ENCODE peak calls at places on chromosomes 11 and 22, in nine cellular contexts. M is CD8-positive, alpha-beta T cell; S is naive thymus-derived CD4-positive, alpha-beta T cell; Z is C1 segment of cervical spinal cord; Y is amniotic stem cell; V is endothelial cell; K is stimulated activated effector memory CD8-positive, alpha-beta T cell treated with anti-CD3 and anti-CD28 coated beads, Interleukin-12 subunit alpha, Interleukin-12 subunit beta, amount 100 ng/mL, for 72 hours; U is stimulated activated CD4-positive, alpha-beta T cell treated with anti-CD3 and anti-CD28 coated beads, Interleukin-12 subunit alpha, Interleukin-12 subunit beta, amount 100 ng/mL, for 24 hours; F is bronchial epithelial cell. E is an unnamed sample.
A peak's percentile ranks its signal among the peaks of the same experiment; 100 is the strongest.

GRCh38 chr22:38412435-38413084 is 42.4 kb downstream of the KCNJ4 start:
- DNase-seq in Y (no peak), F (no peak), Z (no peak), K (peak; percentile 65), S (no peak), U (no peak), V (no peak), M (no peak), E (no peak)

GRCh38 chr11:6219359-6219758 is 14.0 kb downstream of the C11orf42 start:
- DNase-seq in K (no peak), Y (peak; percentile 81), U (no peak), M (no peak), V (peak; percentile 15), Z (no peak), F (peak; percentile 94), S (no peak), E (no peak)

GRCh38 chr22:36329217-36330078 is 58.3 kb downstream of the MYH9 start:
- DNase-seq in M (peak; percentile 90), S (peak; percentile 72), Y (peak; percentile 78), U (peak; percentile 65), V (peak; percentile 76), Z (no peak), K (peak; percentile 56), F (peak; percentile 99), E (peak; percentile 76)

GRCh38 chr11:133597236-133597635 is 64.9 kb upstream of the OPCML start:
- DNase-seq in Z (no peak), V (no peak), F (no peak), K (no peak), S (no peak), Y (no peak), U (no peak), M (no peak), E (no peak)

GRCh38 chr11:22703561-22703960 is 37.1 kb downstream of the GAS2 start:
- DNase-seq in Y (no peak), U (no peak), M (no peak), V (no peak), Z (no peak), F (peak; percentile 38), S (no peak), K (no peak), E (no peak)

GRCh38 chr11:1482581-1483444 is 3.8 kb downstream of the MOB2 start:
- DNase-seq in V (no peak), Z (no peak), Y (no peak), U (no peak), M (no peak), F (no peak), S (no peak), K (no peak), E (no peak)

GRCh38 chr11:109033627-109034340 is 368.9 kb downstream of the DDX10 start:
- DNase-seq in U (no peak), K (no peak), Z (no peak), V (no peak), M (no peak), S (no peak), Y (peak; percentile 61), F (peak; percentile 84), E (no peak)

GRCh38 chr22:27850000-27850465 is 48.5 kb upstream of the MN1 start:
- DNase-seq in F (no peak), V (no peak), Y (no peak), M (no peak), U (no peak), Z (no peak), K (no peak), S (no peak), E (no peak)

GRCh38 chr11:69417211-69418085 is 64.0 kb upstream of the LINC01488 start:
- DNase-seq in Z (no peak), M (no peak), U (no peak), K (no peak), F (no peak), Y (no peak), S (no peak), V (no peak), E (no peak)

GRCh38 chr11:77557553-77557952 is 32.2 kb upstream of the AQP11 start:
- DNase-seq in Y (no peak), M (no peak), Z (no peak), V (peak; percentile 31), K (no peak), F (peak; percentile 10), S (no peak), U (no peak), E (no peak)

GRCh38 chr22:41062146-41062545 is 30.2 kb upstream of the EP300 start:
- DNase-seq in K (no peak), F (no peak), M (no peak), S (no peak), V (no peak), U (no peak), Z (no peak), Y (no peak), E (no peak)

GRCh38 chr11:117996058-117996457 is 9.9 kb downstream of the IL10RA start:
- DNase-seq in Z (no peak), U (no peak), F (no peak), V (no peak), S (no peak), Y (no peak), K (no peak), M (no peak), E (no peak)

GRCh38 chr11:86735462-86736302 is 63.3 kb upstream of the ME3 start:
- DNase-seq in F (peak; percentile 74), M (no peak), Z (no peak), Y (peak; percentile 36), K (no peak), S (no peak), V (no peak), U (no peak), E (no peak)

GRCh38 chr11:91730071-91730470 is 494.5 kb upstream of the FAT3 start:
- DNase-seq in Y (no peak), M (no peak), U (no peak), S (no peak), F (no peak), K (no peak), V (no peak), Z (no peak), E (no peak)

GRCh38 chr11:8070417-8071101 is 10.5 kb upstream of the TUB start:
- DNase-seq in V (no peak), Y (peak; percentile 15), U (no peak), M (no peak), F (peak; percentile 34), Z (no peak), K (no peak), S (no peak), E (no peak)

GRCh38 chr11:13355191-13355590 is 77.6 kb downstream of the BMAL1 start:
- DNase-seq in V (no peak), F (no peak), Z (no peak), M (no peak), K (no peak), U (no peak), S (no peak), Y (no peak), E (no peak)

GRCh38 chr11:120130176-120130980 is 7.5 kb downstream of the TRIM29 start:
- DNase-seq in V (no peak), Z (no peak), S (no peak), M (no peak), Y (no peak), U (no peak), F (no peak), K (no peak), E (peak; percentile 45)

GRCh38 chr11:130194241-130195023 is 34.9 kb downstream of the ST14 start:
- DNase-seq in S (no peak), F (no peak), K (no peak), V (no peak), Z (no peak), Y (no peak), M (no peak), U (no peak), E (no peak)

GRCh38 chr22:37199103-37199838 is 11.2 kb upstream of the C1QTNF6 start:
- DNase-seq in M (peak; percentile 96), U (peak; percentile 100), Z (peak; percentile 97), Y (peak; percentile 96), V (peak; percentile 100), K (peak; percentile 100), F (peak; percentile 91), S (peak; percentile 94), E (peak; percentile 100)

GRCh38 chr11:11072067-11072466 is 214.2 kb upstream of the ZBED5 start:
- DNase-seq in Z (no peak), V (no peak), S (no peak), F (peak; percentile 71), M (no peak), U (no peak), Y (no peak), K (no peak), E (no peak)

GRCh38 chr11:104254347-104254746 is 90.4 kb upstream of the PDGFD start:
- DNase-seq in Y (peak; percentile 7), V (peak; percentile 77), S (no peak), U (no peak), K (no peak), F (peak; percentile 48), M (no peak), Z (no peak), E (no peak)

GRCh38 chr22:48936391-48936790 is 891.3 kb downstream of the BRD1 start:
- DNase-seq in U (no peak), Z (no peak), Y (no peak), S (no peak), K (no peak), M (no peak), F (no peak), V (no peak), E (no peak)

GRCh38 chr11:111231836-111232235 is 13.7 kb upstream of the POU2AF2 start:
- DNase-seq in M (no peak), S (no peak), Y (no peak), U (no peak), F (no peak), V (no peak), K (no peak), Z (no peak), E (no peak)

GRCh38 chr11:46285594-46286033 is 8.2 kb downstream of the CREB3L1 start:
- DNase-seq in Y (no peak), Z (no peak), V (no peak), K (no peak), U (no peak), S (no peak), M (no peak), F (no peak), E (no peak)

GRCh38 chr11:78645226-78646202 is 70.8 kb upstream of the NARS2 start:
- DNase-seq in U (peak; percentile 23), S (no peak), K (peak; percentile 53), Y (peak; percentile 20), Z (peak; percentile 36), V (peak; percentile 80), F (peak; percentile 91), M (peak; percentile 35), E (peak; percentile 56)

GRCh38 chr11:66371627-66372415 is at the start of gene SLC29A2:
- DNase-seq in Y (no peak), S (peak; percentile 83), Z (no peak), F (peak; percentile 49), M (peak; percentile 84), K (peak; percentile 60), V (peak; percentile 64), U (peak; percentile 52), E (peak; percentile 90)

GRCh38 chr11:59010693-59011092 is 71.4 kb downstream of the GLYATL1 start:
- DNase-seq in Z (no peak), U (no peak), F (no peak), V (no peak), S (no peak), Y (no peak), K (no peak), M (no peak), E (no peak)

GRCh38 chr11:110075087-110075821 is 17.9 kb upstream of the ZC3H12C start:
- DNase-seq in Y (no peak), U (no peak), F (no peak), K (no peak), S (no peak), V (no peak), Z (no peak), M (no peak), E (peak; percentile 55)

GRCh38 chr11:11420512-11420911 is 67.5 kb upstream of the CSNK2A3 start:
- DNase-seq in F (no peak), U (no peak), K (no peak), Y (no peak), S (no peak), V (no peak), Z (no peak), M (no peak), E (no peak)

GRCh38 chr11:70717961-70718595 is 319.7 kb downstream of the CTTN start:
- DNase-seq in U (no peak), F (no peak), S (no peak), M (no peak), V (no peak), Y (no peak), K (no peak), Z (no peak), E (no peak)

GRCh38 chr11:113666584-113666983 is 39.5 kb downstream of the TMPRSS5 start:
- DNase-seq in S (no peak), Z (no peak), F (no peak), U (no peak), M (no peak), K (no peak), Y (no peak), V (no peak), E (no peak)

E was measured in Peyer's patch.